ENCODE peak calls at places on chromosomes 12 and 14, in nine cellular contexts. O, Z, I, N, G, W, F, Y and J are unnamed samples.

GRCh38 chr12:108821407-108822397 is 35.7 kb downstream of the SSH1 start:
- DNase-seq in O (no peak), Z (no peak), I (no peak), N (no peak), G (no peak), W (no peak), F (peak; percentile 69), Y (no peak), J (peak; percentile 55)

GRCh38 chr14:22422238-22422637 is 166.8 kb downstream of the DAD1 start:
- DNase-seq in O (no peak), Z (no peak), I (no peak), N (no peak), G (no peak), W (no peak), F (no peak), Y (no peak), J (no peak)

GRCh38 chr14:53032161-53032803 is 81.4 kb upstream of the FERMT2 start:
- DNase-seq in O (no peak), Z (no peak), I (no peak), N (no peak), G (peak; percentile 6), W (no peak), F (peak; percentile 88), Y (no peak), J (no peak)

GRCh38 chr12:89824822-89825221 is 116.2 kb upstream of the ATP2B1 start:
- DNase-seq in O (no peak), Z (no peak), I (no peak), N (no peak), G (no peak), W (no peak), F (no peak), Y (no peak), J (no peak)

GRCh38 chr12:113030875-113031525 is 25.5 kb upstream of the DTX1 start:
- DNase-seq in O (no peak), Z (peak; percentile 72), I (no peak), N (no peak), G (peak; percentile 54), W (no peak), F (peak; percentile 52), Y (no peak), J (no peak)

GRCh38 chr12:115440438-115440837 is 756.5 kb upstream of the TBX3 start:
- DNase-seq in O (no peak), Z (peak; percentile 45), I (no peak), N (peak; percentile 42), G (peak; percentile 80), W (peak; percentile 66), F (peak; percentile 71), Y (no peak), J (peak; percentile 58)

GRCh38 chr12:113231275-113232231 is 10.3 kb downstream of the TPCN1 start:
- DNase-seq in O (no peak), Z (no peak), I (no peak), N (peak; percentile 15), G (no peak), W (no peak), F (peak; percentile 46), Y (no peak), J (no peak)

GRCh38 chr12:112121780-112122565 is 3.4 kb upstream of the TRAFD1 start:
- DNase-seq in O (peak; percentile 84), Z (peak; percentile 35), I (peak; percentile 93), N (peak; percentile 60), G (no peak), W (peak; percentile 78), F (peak; percentile 88), Y (no peak), J (peak; percentile 80)

GRCh38 chr12:1843641-1844005 is 23.3 kb downstream of the LRTM2 start:
- DNase-seq in O (no peak), Z (no peak), I (peak; percentile 65), N (no peak), G (no peak), W (peak; percentile 6), F (no peak), Y (no peak), J (no peak)

GRCh38 chr14:49770212-49770817 is 2.4 kb downstream of the KLHDC2 start:
- DNase-seq in O (no peak), Z (no peak), I (no peak), N (peak; percentile 63), G (no peak), W (no peak), F (peak; percentile 5), Y (no peak), J (no peak)

GRCh38 chr12:57231276-57232021 is 1.9 kb downstream of the SHMT2 start:
- DNase-seq in O (no peak), Z (no peak), I (no peak), N (no peak), G (no peak), W (no peak), F (no peak), Y (no peak), J (no peak)
- TF ChIP-seq POLR2A in O (no peak), Z (no peak), I (no peak), N (no peak), G (no peak), W (no peak), F (no peak), Y (no peak), J (no peak)

DNA sequence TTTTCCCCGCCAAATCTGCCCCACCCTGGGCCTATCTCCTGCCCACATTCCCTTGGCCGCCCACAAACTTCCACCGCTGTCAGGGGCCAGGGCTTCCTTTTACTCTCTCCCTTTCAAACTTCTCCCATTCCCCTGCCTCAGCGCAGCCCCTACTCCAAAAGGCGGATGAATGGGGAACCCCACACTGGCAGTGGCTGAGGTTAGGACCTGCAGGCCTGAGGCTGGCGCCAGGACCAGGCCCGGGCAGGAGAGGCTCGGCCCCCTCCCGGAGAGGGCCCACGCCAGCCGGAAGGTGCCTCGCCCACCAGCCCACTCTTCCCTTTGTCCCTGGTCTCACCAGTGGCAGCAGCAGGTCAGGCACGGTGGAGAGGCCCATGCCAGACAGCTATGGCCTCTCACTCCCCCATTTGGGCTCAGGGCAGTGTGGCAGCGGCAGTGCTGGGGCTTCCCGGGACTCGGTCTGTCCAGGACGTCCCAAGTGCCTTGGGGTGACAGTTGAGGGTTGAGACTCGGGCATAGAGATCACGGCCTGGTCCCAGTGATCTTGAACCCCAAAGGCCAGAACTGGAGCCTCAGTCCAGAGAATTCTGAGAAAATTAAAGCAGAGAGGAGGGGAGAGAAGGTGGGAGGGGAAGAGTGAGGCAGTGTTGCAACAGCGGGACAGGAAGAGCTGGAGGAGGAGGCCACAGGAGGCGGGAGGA is at the start of gene TNFRSF1A:
- DNase-seq in O (peak; percentile 76), Z (peak; percentile 84), I (peak; percentile 94), N (peak; percentile 75), G (no peak), W (no peak), F (peak; percentile 85), Y (no peak), J (peak; percentile 82)
- TF ChIP-seq POLR2A in O (peak; percentile 62), Z (peak; percentile 58), I (no peak), N (no peak), G (peak; percentile 55), W (no peak), F (no peak), Y (peak; percentile 78), J (no peak)

DNA sequence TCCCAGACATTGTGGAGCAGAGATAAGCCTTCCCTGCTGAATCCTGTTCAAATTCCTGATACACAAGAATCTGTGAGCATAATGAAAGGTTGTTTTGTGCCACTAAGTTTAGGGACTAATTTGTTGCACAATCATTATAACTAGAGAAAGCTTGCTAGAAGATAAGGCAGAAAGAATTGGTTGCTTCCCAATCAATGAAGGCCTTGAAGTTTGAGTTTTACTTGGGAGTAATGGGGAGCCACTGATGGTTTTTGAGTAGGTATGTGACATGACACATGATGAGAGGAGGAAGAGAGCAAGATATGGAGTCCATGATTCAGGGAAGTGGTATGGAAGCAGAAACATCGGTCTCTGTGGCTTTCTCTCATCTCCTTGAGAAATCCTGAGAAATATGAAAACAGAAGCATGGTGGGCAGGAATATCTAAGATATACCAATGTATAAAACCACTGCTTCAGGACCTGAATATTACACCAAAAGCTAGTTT is 13.3 kb upstream of the TCP11L2 start:
- DNase-seq in O (no peak), Z (no peak), I (no peak), N (no peak), G (no peak), W (no peak), F (peak; percentile 61), Y (no peak), J (no peak)
- TF ChIP-seq POLR2A in O (no peak), Z (no peak), I (no peak), N (no peak), G (no peak), W (no peak), F (no peak), Y (no peak), J (no peak)

DNA sequence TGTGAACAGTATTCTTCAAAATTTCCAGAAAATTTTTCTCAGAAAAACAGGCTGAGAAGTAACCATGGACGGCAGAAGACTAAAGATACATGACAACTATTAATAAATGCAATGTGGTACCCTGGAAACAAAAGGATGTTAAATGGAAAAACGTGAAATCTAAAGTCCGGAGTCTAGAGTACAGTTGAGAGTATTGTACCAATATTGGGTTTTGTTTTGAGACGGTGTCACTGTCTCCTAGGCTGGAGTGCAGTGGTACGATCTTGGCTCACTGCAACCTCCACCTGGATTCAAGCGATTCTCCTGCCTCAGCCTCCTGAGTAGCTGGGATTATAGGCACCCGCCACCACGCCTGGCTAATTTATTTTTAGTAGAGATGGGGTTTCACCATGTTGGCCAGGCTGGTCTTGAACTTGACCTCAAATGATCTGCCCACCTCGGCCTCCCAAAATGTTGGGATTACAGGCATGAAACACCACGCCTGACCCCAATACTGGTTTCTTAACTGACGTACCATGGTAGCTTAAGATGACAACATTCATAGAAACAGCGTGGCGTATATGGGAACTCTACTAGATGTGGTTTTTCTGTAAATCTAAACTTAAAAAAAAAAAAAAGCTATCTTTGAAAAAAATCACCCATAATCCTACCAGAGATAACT is 16.8 kb upstream of the TDG start:
- DNase-seq in O (no peak), Z (no peak), I (no peak), N (no peak), G (no peak), W (no peak), F (no peak), Y (no peak), J (no peak)
- TF ChIP-seq POLR2A in O (no peak), Z (no peak), I (no peak), N (no peak), G (no peak), W (no peak), F (no peak), Y (no peak), J (no peak)

GRCh38 chr12:12676605-12677004 is 19.4 kb downstream of the GPR19 start:
- DNase-seq in O (no peak), Z (no peak), I (no peak), N (no peak), G (no peak), W (no peak), F (no peak), Y (no peak), J (no peak)
- TF ChIP-seq POLR2A in O (no peak), Z (no peak), I (no peak), N (no peak), G (no peak), W (no peak), F (no peak), Y (no peak), J (no peak)

DNA sequence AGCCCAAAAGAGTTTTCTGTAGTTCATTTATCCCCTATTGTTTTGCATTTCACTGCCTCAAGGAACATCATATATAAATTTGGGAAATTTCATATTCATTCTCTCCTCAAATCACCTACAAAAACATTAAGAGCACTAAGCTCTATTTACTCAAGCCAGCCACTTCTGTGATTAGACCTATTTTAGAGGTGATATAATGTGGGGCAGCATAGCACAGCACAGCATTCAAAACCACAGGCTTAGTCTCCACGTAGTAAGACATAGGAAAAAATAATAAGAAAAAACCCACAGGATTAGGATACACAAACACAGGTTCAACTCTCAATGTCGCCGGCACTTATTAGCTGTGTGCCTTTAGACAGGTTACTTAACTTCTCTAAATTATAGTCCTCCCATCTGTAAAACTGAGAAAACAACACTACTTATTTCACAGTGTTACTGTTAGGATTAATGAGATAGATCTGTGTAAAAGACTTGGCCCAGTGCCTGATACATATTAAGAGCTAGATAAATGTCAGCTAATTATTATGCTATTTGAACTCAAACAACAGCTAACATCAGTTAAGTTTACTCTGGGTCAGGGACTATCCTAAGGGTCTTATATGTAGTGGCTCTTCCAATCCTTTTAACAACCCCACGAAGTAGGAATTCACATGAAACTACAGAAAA is 20.3 kb downstream of the DCAF5 start:
- DNase-seq in O (no peak), Z (no peak), I (no peak), N (no peak), G (no peak), W (no peak), F (no peak), Y (no peak), J (no peak)
- TF ChIP-seq POLR2A in O (no peak), Z (no peak), I (no peak), N (no peak), G (no peak), W (no peak), F (no peak), Y (no peak), J (no peak)